ENCODE peak calls at places on chromosomes 6 and 20, in eight cellular contexts. C is HAP-1; K is body of pancreas; G is sigmoid colon; M is CD8-positive, alpha-beta memory T cell; I is SJSA1; O is CD8-positive, alpha-beta T cell; P is H1. Z is an unnamed sample.

GRCh38 chr6:18861182-18861581 is 474.0 kb downstream of the RNF144B start:
- DNase-seq in C (no peak), K (no peak), G (no peak), M (no peak), I (no peak), O (no peak), P (no peak), Z (no peak)

GRCh38 chr6:12419626-12420272 is 129.6 kb downstream of the EDN1 start:
- DNase-seq in C (no peak), K (no peak), G (no peak), M (no peak), I (no peak), O (no peak), P (no peak), Z (peak; percentile 35)

GRCh38 chr6:148166339-148166949 is 176.2 kb upstream of the SASH1 start:
- DNase-seq in C (no peak), K (peak; percentile 4), G (no peak), M (no peak), I (peak; percentile 62), O (no peak), P (no peak), Z (peak; percentile 58)

GRCh38 chr6:43796910-43797890 is 27.2 kb downstream of the VEGFA start:
- DNase-seq in C (no peak), K (no peak), G (no peak), M (no peak), I (no peak), O (no peak), P (no peak), Z (no peak)

GRCh38 chr6:5626727-5627426 is 365.6 kb downstream of the FARS2 start:
- DNase-seq in C (no peak), K (no peak), G (no peak), M (no peak), I (no peak), O (peak; percentile 26), P (no peak), Z (peak; percentile 9)

GRCh38 chr20:49413677-49414076 is 68.8 kb downstream of the KCNB1 start:
- DNase-seq in C (no peak), K (no peak), G (no peak), M (no peak), I (no peak), O (no peak), P (no peak), Z (no peak)

GRCh38 chr6:20409427-20409971 is 7.8 kb downstream of the E2F3 start:
- DNase-seq in C (no peak), K (no peak), G (no peak), M (no peak), I (no peak), O (no peak), P (no peak), Z (peak; percentile 27)

GRCh38 chr20:33443006-33443511 is 504 bp downstream of the SNTA1 start:
- DNase-seq in C (peak; percentile 38), K (peak; percentile 28), G (peak; percentile 73), M (no peak), I (no peak), O (peak; percentile 40), P (no peak), Z (no peak)

GRCh38 chr20:49868964-49869363 is 46.4 kb downstream of the SPATA2 start:
- DNase-seq in C (no peak), K (no peak), G (no peak), M (no peak), I (no peak), O (no peak), P (no peak), Z (no peak)

GRCh38 chr6:8557019-8557748 is 121.8 kb upstream of the SLC35B3 start:
- DNase-seq in C (no peak), K (no peak), G (no peak), M (no peak), I (no peak), O (no peak), P (no peak), Z (no peak)

GRCh38 chr6:47733879-47734558 is 35.6 kb downstream of the ADGRF4 start:
- DNase-seq in C (no peak), K (peak; percentile 19), G (no peak), M (no peak), I (no peak), O (no peak), P (no peak), Z (peak; percentile 41)

GRCh38 chr6:33165581-33166258 is 26.5 kb downstream of the COL11A2 start:
- DNase-seq in C (no peak), K (no peak), G (no peak), M (no peak), I (no peak), O (no peak), P (no peak), Z (no peak)

GRCh38 chr6:82182756-82183155 is 64.8 kb downstream of the IBTK start:
- DNase-seq in C (no peak), K (no peak), G (no peak), M (no peak), I (no peak), O (no peak), P (no peak), Z (no peak)

GRCh38 chr6:96923871-96924493 is 546 bp upstream of the KLHL32 start:
- DNase-seq in C (no peak), K (no peak), G (no peak), M (peak; percentile 68), I (no peak), O (no peak), P (no peak), Z (peak; percentile 33)

GRCh38 chr6:150053450-150053849 is 15.5 kb downstream of the ULBP3 start:
- DNase-seq in C (no peak), K (no peak), G (no peak), M (no peak), I (no peak), O (no peak), P (no peak), Z (no peak)

GRCh38 chr6:167267896-167268528 is 23.1 kb upstream of the UNC93A start:
- DNase-seq in C (no peak), K (no peak), G (no peak), M (no peak), I (no peak), O (no peak), P (peak; percentile 39), Z (no peak)
- H3K27me3 ChIP-seq in C (no peaks in the 10 kb centered on the region), K (no peaks in the 10 kb centered on the region), G (no peaks in the 10 kb centered on the region), M (no peaks in the 10 kb centered on the region), I (no peaks in the 10 kb centered on the region), O (no peaks in the 10 kb centered on the region), P (no peaks in the 10 kb centered on the region), Z (no peaks in the 10 kb centered on the region)

DNA sequence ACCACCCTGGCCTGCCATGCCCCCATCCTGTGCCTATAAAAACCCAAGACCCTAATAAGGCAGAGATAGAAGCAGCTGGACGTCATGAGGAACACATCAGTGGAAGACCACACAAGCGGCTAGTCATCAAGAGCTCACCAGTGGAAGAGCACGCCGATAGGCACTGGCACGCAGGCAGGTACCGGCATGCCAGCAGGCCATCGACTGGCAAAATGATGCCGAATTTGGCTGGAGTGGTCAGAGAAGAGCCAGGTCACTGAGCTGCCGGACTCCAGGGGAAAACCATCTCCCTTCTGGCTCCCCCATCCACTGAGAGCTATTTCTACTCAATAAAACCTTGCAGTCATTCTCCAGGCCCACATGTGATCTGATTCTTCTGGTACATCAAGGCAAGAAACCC is 227.6 kb upstream of the EXOC2 start:
- DNase-seq in C (no peak), K (no peak), G (no peak), M (no peak), I (no peak), O (no peak), P (no peak), Z (no peak)
- H3K9me3 ChIP-seq in C (no peaks in the 10 kb centered on the region), K (no peaks in the 10 kb centered on the region), G (peaks cover 4% of the 10 kb centered on the region), M (no peaks in the 10 kb centered on the region), I (peaks cover 14% of the 10 kb centered on the region), O (no peaks in the 10 kb centered on the region), P (peaks cover 48% of the 10 kb centered on the region), Z (no peaks in the 10 kb centered on the region)

GRCh38 chr6:156747715-156748114 is 29.5 kb upstream of the ARID1B start:
- DNase-seq in C (no peak), K (no peak), G (no peak), M (no peak), I (no peak), O (no peak), P (no peak), Z (no peak)
- H3K27me3 ChIP-seq in C (peaks cover 7% of the 10 kb centered on the region), K (no peaks in the 10 kb centered on the region), G (no peaks in the 10 kb centered on the region), M (no peaks in the 10 kb centered on the region), I (peaks cover 4% of the 10 kb centered on the region), O (no peaks in the 10 kb centered on the region), P (no peaks in the 10 kb centered on the region), Z (no peaks in the 10 kb centered on the region)

GRCh38 chr20:55269913-55270312 is 735.4 kb downstream of the CBLN4 start:
- DNase-seq in C (no peak), K (no peak), G (no peak), M (no peak), I (no peak), O (no peak), P (no peak), Z (no peak)

GRCh38 chr20:55271370-55271769 is 733.9 kb downstream of the CBLN4 start:
- DNase-seq in C (no peak), K (no peak), G (no peak), M (no peak), I (no peak), O (no peak), P (no peak), Z (no peak)

GRCh38 chr20:55264825-55265224 is 740.5 kb downstream of the CBLN4 start:
- DNase-seq in C (no peak), K (peak; percentile 8), G (no peak), M (no peak), I (no peak), O (no peak), P (no peak), Z (no peak)

DNA sequence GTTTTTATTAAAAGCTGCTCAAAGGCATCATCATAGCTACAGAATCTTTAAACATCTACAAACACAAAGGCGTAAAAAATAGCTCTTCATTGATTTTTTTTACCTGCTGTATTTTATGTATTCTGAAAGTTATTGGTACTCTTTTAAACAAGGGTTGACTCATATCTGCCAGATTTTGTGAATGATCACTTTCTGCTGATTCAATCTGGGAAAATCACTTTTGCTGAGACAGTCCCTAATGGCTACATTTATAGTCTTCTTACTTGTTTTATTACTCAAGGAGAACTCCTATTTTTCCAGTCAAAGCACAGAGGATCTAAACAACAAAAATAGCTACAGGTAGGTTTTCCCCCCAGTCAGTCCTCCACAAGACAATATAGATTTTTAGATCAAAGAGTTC is 739.0 kb downstream of the CBLN4 start:
- DNase-seq in C (no peak), K (no peak), G (no peak), M (no peak), I (no peak), O (no peak), P (no peak), Z (no peak)
- H3K9me3 ChIP-seq in C (no peaks in the 10 kb centered on the region), K (no peaks in the 10 kb centered on the region), G (no peaks in the 10 kb centered on the region), M (no peaks in the 10 kb centered on the region), I (peaks cover 2% of the 10 kb centered on the region), O (no peaks in the 10 kb centered on the region), P (no peaks in the 10 kb centered on the region), Z (no peaks in the 10 kb centered on the region)

GRCh38 chr20:41159547-41159946 is 22.2 kb downstream of the PLCG1 start:
- DNase-seq in C (no peak), K (no peak), G (no peak), M (no peak), I (no peak), O (no peak), P (no peak), Z (no peak)
- H3K27me3 ChIP-seq in C (no peaks in the 10 kb centered on the region), K (no peaks in the 10 kb centered on the region), G (no peaks in the 10 kb centered on the region), M (no peaks in the 10 kb centered on the region), I (no peaks in the 10 kb centered on the region), O (no peaks in the 10 kb centered on the region), P (no peaks in the 10 kb centered on the region), Z (no peaks in the 10 kb centered on the region)

GRCh38 chr6:122129313-122130025 is 270.0 kb upstream of the HSF2 start:
- DNase-seq in C (no peak), K (no peak), G (no peak), M (no peak), I (no peak), O (no peak), P (no peak), Z (no peak)
- H3K9me3 ChIP-seq in C (no peaks in the 10 kb centered on the region), K (no peaks in the 10 kb centered on the region), G (no peaks in the 10 kb centered on the region), M (no peaks in the 10 kb centered on the region), I (no peaks in the 10 kb centered on the region), O (no peaks in the 10 kb centered on the region), P (no peaks in the 10 kb centered on the region), Z (no peaks in the 10 kb centered on the region)

Z was measured in small intestine.